ENCODE peak calls at places on chromosomes 6 and 20, in four cellular contexts. V, U, M and E are unnamed samples.

GRCh38 chr20:23112595-23112994 is 26.5 kb upstream of the CD93 start:
- DNase-seq in V (no peak), U (no peak), M (no peak), E (no peak)

GRCh38 chr20:20955837-20956236 is 150.3 kb downstream of the LINC00237 start:
- DNase-seq in V (no peak), U (no peak), M (no peak), E (no peak)

GRCh38 chr6:125153541-125154183 is at the start of gene TPD52L1:
- DNase-seq in V (peak), U (peak), M (peak), E (peak)

GRCh38 chr6:111743318-111743717 is 129.9 kb downstream of the FYN start:
- DNase-seq in V (no peak), U (no peak), M (no peak), E (no peak)

GRCh38 chr6:37934276-37934675 is 114.7 kb downstream of the ZFAND3 start:
- DNase-seq in V (no peak), U (peak), M (no peak), E (no peak)

GRCh38 chr20:703010-703409 is 27.4 kb upstream of the SCRT2 start:
- DNase-seq in V (no peak), U (no peak), M (no peak), E (no peak)

GRCh38 chr20:15440249-15440820 is 1102.9 kb upstream of the FLRT3 start:
- DNase-seq in V (no peak), U (no peak), M (no peak), E (no peak)

GRCh38 chr20:34528921-34529297 is 12.7 kb downstream of the DYNLRB1 start:
- DNase-seq in V (no peak), U (peak), M (no peak), E (no peak)

GRCh38 chr6:139927236-139927635 is 552.8 kb upstream of the CITED2 start:
- DNase-seq in V (no peak), U (peak), M (no peak), E (no peak)

GRCh38 chr6:127463056-127463455 is 3.9 kb upstream of the KIAA0408 start:
- DNase-seq in V (no peak), U (peak), M (no peak), E (no peak)

GRCh38 chr6:148934534-148934933 is 187.7 kb downstream of the UST start:
- DNase-seq in V (no peak), U (peak), M (no peak), E (no peak)

GRCh38 chr6:163098827-163099469 is 315.6 kb upstream of the QKI start:
- DNase-seq in V (no peak), U (peak), M (peak), E (no peak)

GRCh38 chr20:63952210-63952535 is 4.0 kb downstream of the UCKL1 start:
- DNase-seq in V (no peak), U (no peak), M (no peak), E (no peak)

GRCh38 chr20:63057133-63058117 is 50.7 kb upstream of the BHLHE23 start:
- DNase-seq in V (no peak), U (peak), M (no peak), E (no peak)

GRCh38 chr6:16806363-16806762 is 45.1 kb upstream of the ATXN1 start:
- DNase-seq in V (no peak), U (no peak), M (no peak), E (no peak)

GRCh38 chr20:32560989-32561830 is 23.9 kb downstream of the NOL4L start:
- DNase-seq in V (no peak), U (peak), M (no peak), E (no peak)

GRCh38 chr6:152112503-152113261 is 305.2 kb downstream of the ESR1 start:
- DNase-seq in V (no peak), U (no peak), M (no peak), E (no peak)

GRCh38 chr6:16355699-16356481 is 117.5 kb downstream of the GMPR start:
- DNase-seq in V (no peak), U (peak), M (no peak), E (no peak)

GRCh38 chr6:74976026-74976425 is 229.8 kb downstream of the COL12A1 start:
- DNase-seq in V (no peak), U (no peak), M (no peak), E (no peak)

GRCh38 chr20:57507477-57507876 is 17.5 kb downstream of the CTCFL start:
- DNase-seq in V (no peak), U (peak), M (no peak), E (no peak)

GRCh38 chr20:3238616-3239025 is 369 bp downstream of the SLC4A11 start:
- DNase-seq in V (peak), U (peak), M (no peak), E (no peak)

GRCh38 chr20:50534567-50534966 is 24.4 kb downstream of the PTPN1 start:
- DNase-seq in V (no peak), U (peak), M (no peak), E (no peak)
- TF ChIP-seq EZH2phosphoT487 in V (no peak), U (no peak), M (no peak), E (no peak)

GRCh38 chr20:56391596-56392281 is at the start of gene AURKA:
- DNase-seq in V (no peak), U (peak), M (no peak), E (no peak)
- TF ChIP-seq EZH2phosphoT487 in V (no peak), U (no peak), M (no peak), E (no peak)

DNA sequence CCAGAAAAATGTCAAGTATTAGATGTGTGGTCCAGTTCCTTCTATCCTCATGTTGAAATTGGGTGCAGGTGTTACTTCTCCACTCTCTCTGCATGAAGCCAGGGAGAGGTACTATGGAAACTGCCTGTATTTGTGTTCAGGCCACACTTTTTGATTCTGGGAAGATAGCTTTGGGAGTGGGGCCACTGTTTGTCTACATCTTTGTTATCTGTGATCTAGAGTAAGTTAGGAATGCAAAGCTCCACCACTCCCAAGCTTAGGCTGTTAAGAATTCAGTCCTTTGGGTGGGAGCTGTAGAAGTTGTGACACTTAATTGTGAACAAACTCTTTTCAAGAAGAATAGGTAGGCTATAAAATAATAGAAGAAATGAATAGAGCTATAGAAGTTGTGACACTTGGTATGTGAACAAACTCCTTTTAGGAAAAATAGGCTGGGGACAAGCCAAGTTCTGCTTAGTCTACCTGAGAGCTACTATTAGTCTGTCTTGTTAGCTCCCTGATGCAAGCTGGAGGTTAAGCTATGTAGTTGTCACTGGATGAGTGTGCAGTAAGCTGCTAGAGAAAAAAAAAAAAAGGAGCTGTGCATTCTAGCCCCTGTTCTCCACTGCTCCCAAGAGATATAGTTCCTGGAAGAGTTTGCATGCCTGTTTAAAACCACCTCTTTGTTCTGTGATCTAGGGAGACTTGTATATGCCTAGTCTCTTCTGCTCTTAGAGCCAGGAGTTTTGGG is 7.1 kb upstream of the GFRAL start:
- DNase-seq in V (no peak), U (no peak), M (no peak), E (no peak)
- TF ChIP-seq EZH2phosphoT487 in V (no peak), U (no peak), M (no peak), E (no peak)

GRCh38 chr20:18316166-18316565 is 27.8 kb downstream of the ZNF133 start:
- DNase-seq in V (no peak), U (no peak), M (no peak), E (no peak)

GRCh38 chr20:18312723-18313122 is 24.4 kb downstream of the ZNF133 start:
- DNase-seq in V (no peak), U (no peak), M (no peak), E (no peak)

GRCh38 chr20:18310592-18310991 is 22.3 kb downstream of the ZNF133 start:
- DNase-seq in V (no peak), U (no peak), M (no peak), E (no peak)

GRCh38 chr20:18313410-18313809 is 25.1 kb downstream of the ZNF133 start:
- DNase-seq in V (no peak), U (no peak), M (no peak), E (no peak)

GRCh38 chr20:18314786-18315406 is 26.6 kb downstream of the ZNF133 start:
- DNase-seq in V (no peak), U (peak), M (no peak), E (no peak)
- TF ChIP-seq EZH2phosphoT487 in V (no peak), U (no peak), M (no peak), E (no peak)

DNA sequence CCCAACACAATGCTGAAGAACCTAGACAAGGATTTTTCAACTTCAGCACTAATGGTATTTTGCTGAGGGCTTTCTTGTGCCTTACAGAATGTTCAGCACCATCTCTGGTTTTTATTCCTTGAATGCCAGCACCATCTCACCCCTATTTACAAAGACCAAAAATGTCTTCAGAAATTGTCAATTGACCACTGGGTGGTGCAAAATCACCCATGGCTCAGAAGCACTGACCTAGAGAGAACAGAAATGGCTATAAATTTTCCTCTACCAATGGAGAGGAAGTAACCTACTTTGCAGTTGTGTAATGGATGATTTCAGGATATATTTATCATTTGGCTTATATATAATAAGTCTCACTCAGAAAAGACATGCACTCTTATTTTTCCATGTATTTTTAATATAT is 431.0 kb upstream of the IRAK1BP1 start:
- DNase-seq in V (no peak), U (peak), M (no peak), E (peak)
- TF ChIP-seq EZH2phosphoT487 in V (no peak), U (no peak), M (no peak), E (no peak)

GRCh38 chr6:82908661-82909060 is 157.0 kb downstream of the UBE3D start:
- DNase-seq in V (no peak), U (no peak), M (no peak), E (no peak)

GRCh38 chr6:82906489-82906888 is 159.2 kb downstream of the UBE3D start:
- DNase-seq in V (no peak), U (peak), M (no peak), E (no peak)

GRCh38 chr6:82904860-82905259 is 160.8 kb downstream of the UBE3D start:
- DNase-seq in V (no peak), U (no peak), M (no peak), E (no peak)

GRCh38 chr6:82909551-82909950 is 156.1 kb downstream of the UBE3D start:
- DNase-seq in V (no peak), U (peak), M (no peak), E (no peak)

GRCh38 chr6:82906951-82907350 is 158.7 kb downstream of the UBE3D start:
- DNase-seq in V (no peak), U (peak), M (no peak), E (no peak)
- TF ChIP-seq EZH2phosphoT487 in V (no peak), U (no peak), M (no peak), E (no peak)

GRCh38 chr20:8147476-8147875 is 15.4 kb downstream of the PLCB1 start:
- DNase-seq in V (no peak), U (no peak), M (no peak), E (no peak)

GRCh38 chr20:8139899-8140298 is 7.8 kb downstream of the PLCB1 start:
- DNase-seq in V (no peak), U (no peak), M (no peak), E (no peak)

GRCh38 chr20:8144282-8145245 is 12.5 kb downstream of the PLCB1 start:
- DNase-seq in V (no peak), U (peak), M (no peak), E (no peak)

GRCh38 chr20:8145246-8145639 is 13.2 kb downstream of the PLCB1 start:
- DNase-seq in V (no peak), U (no peak), M (no peak), E (no peak)

GRCh38 chr20:8143474-8143873 is 11.4 kb downstream of the PLCB1 start:
- DNase-seq in V (no peak), U (no peak), M (no peak), E (no peak)
- TF ChIP-seq EZH2phosphoT487 in V (no peak), U (no peak), M (no peak), E (no peak)

GRCh38 chr6:170031684-170032121 is 259.2 kb downstream of the DLL1 start:
- DNase-seq in V (no peak), U (peak), M (no peak), E (no peak)

GRCh38 chr6:170032197-170032596 is 258.7 kb downstream of the DLL1 start:
- DNase-seq in V (no peak), U (no peak), M (no peak), E (no peak)

GRCh38 chr6:170030284-170031095 is 260.4 kb downstream of the DLL1 start:
- DNase-seq in V (no peak), U (no peak), M (peak), E (no peak)

GRCh38 chr6:170029416-170030283 is 261.2 kb downstream of the DLL1 start:
- DNase-seq in V (no peak), U (no peak), M (no peak), E (no peak)

DNA sequence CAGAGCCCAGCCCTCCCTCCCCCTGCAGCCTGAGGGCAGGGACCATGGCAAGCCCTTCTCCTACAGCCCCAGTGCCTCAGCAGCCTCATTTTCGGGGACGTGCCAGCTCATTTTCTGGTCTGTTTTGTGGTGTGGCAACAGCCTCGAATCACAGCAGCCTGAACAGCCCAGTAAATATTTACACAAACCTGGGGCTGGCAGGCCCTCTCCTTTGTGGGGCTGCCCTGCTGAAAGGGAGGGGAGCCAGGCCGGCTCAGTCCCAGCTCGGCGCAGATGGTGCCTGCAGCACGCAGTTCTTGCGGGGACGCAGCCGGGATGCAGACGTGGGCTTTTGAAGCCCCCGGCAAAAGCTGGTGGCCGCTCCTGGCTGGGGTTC is 259.8 kb downstream of the DLL1 start:
- DNase-seq in V (no peak), U (peak), M (no peak), E (no peak)
- TF ChIP-seq EZH2phosphoT487 in V (no peak), U (no peak), M (no peak), E (no peak)

GRCh38 chr6:11535801-11536230 is 1.7 kb upstream of the TMEM170B start:
- DNase-seq in V (no peak), U (peak), M (no peak), E (no peak)
- TF ChIP-seq EZH2phosphoT487 in V (no peak), U (no peak), M (no peak), E (no peak)